ENCODE peak calls at places on chromosomes 11 and 22, in four cellular contexts. J is GM10248, X is activated B cell treated with CpG ODN at 0.5 μM for 24 hours, W is heart left ventricle. K is an unnamed sample.

GRCh38 chr22:20420157-20420842 is 17.3 kb downstream of the SCARF2 start:
- DNase-seq in J (no peak), X (no peak), W (no peak), K (peak; percentile 16)

GRCh38 chr11:14969922-14970323 is 2.2 kb downstream of the CALCA start:
- DNase-seq in W (peak; percentile 36), X (no peak), J (no peak), K (no peak)

GRCh38 chr22:22959147-22959827 is 71.7 kb downstream of the IGLL5 start:
- DNase-seq in W (peak; percentile 66), J (peak; percentile 63), X (no peak), K (no peak)

GRCh38 chr11:64164392-64165312 is 1.3 kb downstream of the MACROD1 start:
- DNase-seq in W (peak; percentile 69), J (no peak), X (no peak), K (no peak)

GRCh38 chr11:9533053-9533452 is 40.4 kb upstream of the WEE1 start:
- DNase-seq in J (no peak), X (no peak), W (no peak), K (no peak)

GRCh38 chr11:81578571-81578970 is 1155.1 kb downstream of the FAM181B start:
- DNase-seq in W (no peak), X (no peak), J (no peak), K (no peak)

GRCh38 chr11:64713031-64713780 is 9.8 kb downstream of the NRXN2 start:
- DNase-seq in X (no peak), W (no peak), J (no peak), K (no peak)

GRCh38 chr11:127199306-127199801 is 198.8 kb upstream of the KIRREL3 start:
- DNase-seq in X (no peak), W (no peak), J (no peak), K (no peak)

GRCh38 chr11:16091862-16092261 is 264.5 kb downstream of the SOX6 start:
- DNase-seq in W (no peak), X (no peak), J (no peak), K (no peak)

GRCh38 chr11:31875861-31876625 is 64.9 kb upstream of the PAX6 start:
- DNase-seq in J (no peak), W (no peak), X (no peak), K (no peak)

GRCh38 chr11:65532388-65533064 is 7.6 kb downstream of the SCYL1 start:
- DNase-seq in J (no peak), X (no peak), W (no peak), K (no peak)

GRCh38 chr11:7677071-7677470 is 3.8 kb upstream of the CYB5R2 start:
- DNase-seq in J (no peak), W (no peak), X (no peak), K (no peak)

GRCh38 chr11:73396251-73396930 is 20.2 kb downstream of the RELT start:
- DNase-seq in W (no peak), J (no peak), X (no peak), K (no peak)

GRCh38 chr22:23302171-23303002 is 122.1 kb downstream of the BCR start:
- DNase-seq in W (no peak), X (no peak), J (no peak), K (no peak)

GRCh38 chr11:13826505-13827278 is 135.8 kb upstream of the SPON1 start:
- DNase-seq in X (no peak), W (no peak), J (no peak), K (no peak)

GRCh38 chr22:49301398-49302149 is 526.1 kb downstream of the BRD1 start:
- DNase-seq in X (no peak), J (no peak), W (no peak), K (no peak)

GRCh38 chr11:88552377-88553029 is 215.0 kb upstream of the CTSC start:
- DNase-seq in X (peak; percentile 21), W (no peak), J (peak; percentile 38), K (no peak)

GRCh38 chr11:20087118-20087521 is 73.2 kb downstream of the DBX1 start:
- DNase-seq in W (no peak), X (no peak), J (no peak), K (no peak)

GRCh38 chr11:111395081-111395480 is 16.0 kb upstream of the POU2AF1 start:
- DNase-seq in X (no peak), J (no peak), W (no peak), K (no peak)

GRCh38 chr22:46777609-46777970 is 15.1 kb downstream of the TBC1D22A start:
- DNase-seq in X (peak; percentile 64), J (peak; percentile 56), W (peak; percentile 56), K (no peak)

GRCh38 chr11:108121274-108122155 is at the start of gene ACAT1:
- DNase-seq in J (peak; percentile 94), X (peak; percentile 96), W (peak; percentile 99), K (peak; percentile 77)
- TF ChIP-seq CTCF in J (no peak), X (no peak), W (peak; percentile 48), K (no peak)

GRCh38 chr11:94525933-94526332 is 13.7 kb downstream of the C11orf97 start:
- DNase-seq in W (peak; percentile 58), J (no peak), X (no peak), K (no peak)

GRCh38 chr11:94524293-94524692 is 12.0 kb downstream of the C11orf97 start:
- DNase-seq in W (no peak), J (no peak), X (no peak), K (no peak)

GRCh38 chr11:94519478-94520084 is 7.3 kb downstream of the C11orf97 start:
- DNase-seq in X (no peak), W (no peak), J (peak; percentile 34), K (no peak)

GRCh38 chr11:94518300-94518699 is 6.0 kb downstream of the C11orf97 start:
- DNase-seq in X (no peak), W (no peak), J (no peak), K (no peak)

GRCh38 chr11:94521684-94522083 is 9.4 kb downstream of the C11orf97 start:
- DNase-seq in J (no peak), W (no peak), X (no peak), K (no peak)
- TF ChIP-seq CTCF in J (no peak), W (peak; percentile 34), X (no peak), K (no peak)

DNA sequence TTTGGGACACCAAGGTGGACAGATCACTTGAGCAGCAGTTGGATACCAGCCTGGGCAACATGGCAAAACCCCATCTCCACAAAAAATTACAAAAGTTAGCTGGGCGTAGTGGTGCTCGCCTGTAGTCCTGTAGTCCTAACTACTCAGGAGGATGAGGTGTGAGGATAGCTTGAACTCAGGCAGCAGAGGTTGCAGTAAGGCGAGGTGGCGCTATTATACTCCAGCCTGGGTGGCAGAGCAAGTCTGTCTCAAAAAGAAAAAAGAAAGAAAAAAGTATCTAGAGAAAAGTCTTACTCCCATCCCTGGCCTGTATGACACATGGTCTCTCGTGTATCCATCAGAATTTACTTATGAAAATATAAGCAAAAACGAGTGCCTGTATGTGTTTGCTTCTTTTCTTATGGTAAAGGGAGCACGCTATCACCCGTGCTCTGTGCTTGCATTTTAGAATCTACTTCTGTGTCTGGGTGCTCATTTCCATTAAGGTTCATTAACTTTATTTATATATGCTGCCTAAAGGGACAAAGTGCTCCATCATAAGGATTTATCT is 15.4 kb upstream of the CPT1A start:
- DNase-seq in X (no peak), J (no peak), W (no peak), K (no peak)
- TF ChIP-seq CTCF in X (no peak), J (no peak), W (no peak), K (no peak)

GRCh38 chr11:69012092-69013008 is 696 bp downstream of the MRGPRF start:
- DNase-seq in J (no peak), W (no peak), X (no peak), K (no peak)
- TF ChIP-seq CTCF in J (no peak), W (no peak), X (no peak), K (no peak)

DNA sequence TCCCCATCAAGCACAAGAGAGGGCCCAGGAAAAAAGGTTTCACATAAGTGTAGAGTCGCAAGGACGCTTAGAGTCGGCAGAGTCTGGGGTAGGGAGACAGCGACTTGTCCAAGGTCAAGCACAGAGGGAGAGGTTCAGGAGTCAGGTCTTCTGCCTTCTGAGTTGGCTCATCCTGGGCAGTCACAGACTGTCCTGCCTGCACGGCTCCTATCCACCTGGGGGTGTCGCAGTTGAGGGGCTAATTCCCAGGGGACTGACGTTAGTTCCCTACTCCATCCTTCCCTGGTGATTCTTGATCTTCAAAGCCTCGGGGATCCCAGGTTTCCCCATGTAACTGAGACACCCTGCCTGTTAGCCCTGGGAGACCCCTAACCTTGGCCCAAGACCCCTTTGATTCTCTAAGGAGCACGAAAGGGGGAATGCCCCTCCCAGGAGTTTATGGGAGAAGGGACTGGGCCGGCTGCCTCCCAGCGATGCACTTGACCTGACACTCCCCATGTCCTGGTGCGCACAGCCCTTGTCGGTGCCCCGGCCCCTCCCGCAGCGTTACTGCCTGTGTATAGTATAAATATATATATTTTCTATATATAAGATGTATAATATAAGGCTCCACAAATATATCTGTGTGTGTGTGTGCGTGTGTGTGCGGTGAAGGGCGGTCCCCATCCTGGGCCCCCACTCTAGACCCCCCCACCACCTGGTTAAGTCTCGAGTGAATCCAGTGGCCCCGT is 14.7 kb upstream of the TAB1 start:
- DNase-seq in J (peak; percentile 47), W (peak; percentile 45), X (no peak), K (no peak)
- TF ChIP-seq CTCF in J (no peak), W (peak; percentile 44), X (no peak), K (peak; percentile 41)

DNA sequence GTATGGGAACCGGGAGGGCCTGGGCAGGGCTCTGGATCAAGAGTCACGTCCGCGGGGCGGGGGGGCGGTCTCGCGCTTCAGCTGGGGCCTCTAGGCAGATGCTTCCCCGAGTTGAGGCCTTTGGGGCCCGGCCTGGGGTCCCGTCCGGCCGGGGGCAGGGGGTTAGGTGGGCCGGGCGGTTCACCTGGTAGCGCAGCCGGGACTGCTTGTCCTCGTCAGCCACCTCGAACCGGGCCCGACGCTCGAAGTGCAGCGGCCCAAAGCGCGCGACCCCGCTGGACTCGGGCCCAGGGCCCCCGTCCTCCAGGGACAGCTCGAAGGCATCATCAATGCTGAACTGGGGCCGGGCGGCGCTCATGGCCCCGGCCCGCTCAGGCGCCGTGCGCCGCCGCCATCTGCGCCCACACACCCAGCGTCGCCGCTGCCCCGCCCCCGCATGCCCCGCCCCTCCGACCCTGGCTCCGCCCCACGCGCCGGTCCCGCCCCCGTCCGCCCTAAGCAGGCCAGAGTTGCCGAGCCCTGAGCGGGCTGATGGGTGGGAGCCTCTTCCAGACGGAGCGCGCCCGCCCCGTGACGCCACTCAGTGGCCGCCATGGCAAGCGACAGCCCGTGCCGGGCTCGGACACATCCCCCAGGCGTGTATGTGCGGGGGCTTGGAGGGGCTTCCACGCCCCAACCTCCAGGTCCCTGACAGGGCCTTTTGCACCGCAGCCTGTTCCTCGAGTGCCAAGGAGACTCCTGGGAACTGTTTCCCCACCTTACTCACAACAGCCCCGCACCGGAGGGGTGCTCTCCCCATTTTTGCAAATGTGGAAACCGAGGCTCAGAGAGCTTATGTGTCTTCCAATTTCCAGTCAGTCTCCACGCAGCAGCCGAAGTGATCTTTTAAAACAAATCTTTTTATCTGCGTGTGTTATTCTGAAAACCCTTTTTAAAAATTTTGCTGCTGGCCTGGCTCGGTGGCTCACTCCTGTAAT is at the start of gene TMEM134:
- DNase-seq in W (peak; percentile 95), X (peak; percentile 88), J (peak; percentile 96), K (peak; percentile 87)
- TF ChIP-seq CTCF in W (peak; percentile 63), X (no peak), J (peak; percentile 76), K (peak; percentile 47)

GRCh38 chr22:43891360-43892182 is at the start of gene PNPLA5:
- DNase-seq in W (no peak), X (no peak), J (no peak), K (peak; percentile 31)
- TF ChIP-seq CTCF in W (no peak), X (no peak), J (no peak), K (no peak)